ENCODE peak calls at places on chromosomes 1 and 21, in eight cellular contexts. One of them, this sample, is unnamed.

GRCh38 chr1:61130338-61131000 is 48.1 kb downstream of the NFIA start:
- DNase-seq in stimulated activated CD4-positive, alpha-beta T cell treated with anti-CD3 and anti-CD28 coated beads, Interleukin-1b, Interleukin-23, amount 100 ng/mL, for 24 hours: no peak
- DNase-seq in psoas muscle: no peak
- DNase-seq in K562: no peak
- DNase-seq in left colon: no peak
- DNase-seq in stimulated activated CD8-positive, alpha-beta memory T cell treated with anti-CD3 and anti-CD28 coated beads, Interleukin-4, amount 100 ng/mL, for 1 hour: no peak
- DNase-seq in RCC 7860: no peak
- DNase-seq in effector memory CD8-positive, alpha-beta T cell: no peak
- DNase-seq in this sample: no peak

GRCh38 chr1:35085421-35085820 is 6.2 kb downstream of the ZMYM1 start:
- DNase-seq in stimulated activated CD4-positive, alpha-beta T cell treated with anti-CD3 and anti-CD28 coated beads, Interleukin-1b, Interleukin-23, amount 100 ng/mL, for 24 hours: no peak
- DNase-seq in psoas muscle: no peak
- DNase-seq in K562: no peak
- DNase-seq in left colon: no peak
- DNase-seq in stimulated activated CD8-positive, alpha-beta memory T cell treated with anti-CD3 and anti-CD28 coated beads, Interleukin-4, amount 100 ng/mL, for 1 hour: no peak
- DNase-seq in RCC 7860: peak
- DNase-seq in effector memory CD8-positive, alpha-beta T cell: no peak
- DNase-seq in this sample: no peak

GRCh38 chr21:29443398-29444010 is 144.8 kb downstream of the BACH1 start:
- DNase-seq in stimulated activated CD4-positive, alpha-beta T cell treated with anti-CD3 and anti-CD28 coated beads, Interleukin-1b, Interleukin-23, amount 100 ng/mL, for 24 hours: no peak
- DNase-seq in psoas muscle: no peak
- DNase-seq in K562: no peak
- DNase-seq in left colon: no peak
- DNase-seq in stimulated activated CD8-positive, alpha-beta memory T cell treated with anti-CD3 and anti-CD28 coated beads, Interleukin-4, amount 100 ng/mL, for 1 hour: no peak
- DNase-seq in RCC 7860: no peak
- DNase-seq in effector memory CD8-positive, alpha-beta T cell: no peak
- DNase-seq in this sample: no peak

GRCh38 chr1:47210666-47211065 is 20.8 kb upstream of the PDZK1IP1 start:
- DNase-seq in stimulated activated CD4-positive, alpha-beta T cell treated with anti-CD3 and anti-CD28 coated beads, Interleukin-1b, Interleukin-23, amount 100 ng/mL, for 24 hours: no peak
- DNase-seq in psoas muscle: no peak
- DNase-seq in K562: no peak
- DNase-seq in left colon: no peak
- DNase-seq in stimulated activated CD8-positive, alpha-beta memory T cell treated with anti-CD3 and anti-CD28 coated beads, Interleukin-4, amount 100 ng/mL, for 1 hour: no peak
- DNase-seq in RCC 7860: peak
- DNase-seq in effector memory CD8-positive, alpha-beta T cell: no peak
- DNase-seq in this sample: no peak

GRCh38 chr21:44999428-44999971 is 59.7 kb downstream of the SLX9 start:
- DNase-seq in stimulated activated CD4-positive, alpha-beta T cell treated with anti-CD3 and anti-CD28 coated beads, Interleukin-1b, Interleukin-23, amount 100 ng/mL, for 24 hours: no peak
- DNase-seq in psoas muscle: peak
- DNase-seq in K562: no peak
- DNase-seq in left colon: no peak
- DNase-seq in stimulated activated CD8-positive, alpha-beta memory T cell treated with anti-CD3 and anti-CD28 coated beads, Interleukin-4, amount 100 ng/mL, for 1 hour: no peak
- DNase-seq in RCC 7860: no peak
- DNase-seq in effector memory CD8-positive, alpha-beta T cell: no peak
- DNase-seq in this sample: no peak

GRCh38 chr1:190475394-190476250 is 2.0 kb downstream of the BRINP3 start:
- DNase-seq in stimulated activated CD4-positive, alpha-beta T cell treated with anti-CD3 and anti-CD28 coated beads, Interleukin-1b, Interleukin-23, amount 100 ng/mL, for 24 hours: no peak
- DNase-seq in psoas muscle: no peak
- DNase-seq in K562: no peak
- DNase-seq in left colon: peak
- DNase-seq in stimulated activated CD8-positive, alpha-beta memory T cell treated with anti-CD3 and anti-CD28 coated beads, Interleukin-4, amount 100 ng/mL, for 1 hour: no peak
- DNase-seq in RCC 7860: no peak
- DNase-seq in effector memory CD8-positive, alpha-beta T cell: no peak
- DNase-seq in this sample: no peak

GRCh38 chr1:203649551-203650011 is 22.9 kb downstream of the ATP2B4 start:
- DNase-seq in stimulated activated CD4-positive, alpha-beta T cell treated with anti-CD3 and anti-CD28 coated beads, Interleukin-1b, Interleukin-23, amount 100 ng/mL, for 24 hours: no peak
- DNase-seq in psoas muscle: no peak
- DNase-seq in K562: no peak
- DNase-seq in left colon: no peak
- DNase-seq in stimulated activated CD8-positive, alpha-beta memory T cell treated with anti-CD3 and anti-CD28 coated beads, Interleukin-4, amount 100 ng/mL, for 1 hour: no peak
- DNase-seq in RCC 7860: no peak
- DNase-seq in effector memory CD8-positive, alpha-beta T cell: peak
- DNase-seq in this sample: no peak

GRCh38 chr1:246110343-246111219 is 396.5 kb downstream of the SMYD3 start:
- DNase-seq in stimulated activated CD4-positive, alpha-beta T cell treated with anti-CD3 and anti-CD28 coated beads, Interleukin-1b, Interleukin-23, amount 100 ng/mL, for 24 hours: no peak
- DNase-seq in psoas muscle: no peak
- DNase-seq in K562: peak
- DNase-seq in left colon: peak
- DNase-seq in stimulated activated CD8-positive, alpha-beta memory T cell treated with anti-CD3 and anti-CD28 coated beads, Interleukin-4, amount 100 ng/mL, for 1 hour: no peak
- DNase-seq in RCC 7860: no peak
- DNase-seq in effector memory CD8-positive, alpha-beta T cell: no peak
- DNase-seq in this sample: no peak

GRCh38 chr21:39319814-39320332 is 6.4 kb upstream of the BRWD1 start:
- DNase-seq in stimulated activated CD4-positive, alpha-beta T cell treated with anti-CD3 and anti-CD28 coated beads, Interleukin-1b, Interleukin-23, amount 100 ng/mL, for 24 hours: no peak
- DNase-seq in psoas muscle: no peak
- DNase-seq in K562: peak
- DNase-seq in left colon: no peak
- DNase-seq in stimulated activated CD8-positive, alpha-beta memory T cell treated with anti-CD3 and anti-CD28 coated beads, Interleukin-4, amount 100 ng/mL, for 1 hour: no peak
- DNase-seq in RCC 7860: no peak
- DNase-seq in effector memory CD8-positive, alpha-beta T cell: no peak
- DNase-seq in this sample: no peak

GRCh38 chr1:21813542-21813941 is 1.5 kb downstream of the LDLRAD2 start:
- DNase-seq in stimulated activated CD4-positive, alpha-beta T cell treated with anti-CD3 and anti-CD28 coated beads, Interleukin-1b, Interleukin-23, amount 100 ng/mL, for 24 hours: no peak
- DNase-seq in psoas muscle: no peak
- DNase-seq in K562: no peak
- DNase-seq in left colon: no peak
- DNase-seq in stimulated activated CD8-positive, alpha-beta memory T cell treated with anti-CD3 and anti-CD28 coated beads, Interleukin-4, amount 100 ng/mL, for 1 hour: no peak
- DNase-seq in RCC 7860: no peak
- DNase-seq in effector memory CD8-positive, alpha-beta T cell: no peak
- DNase-seq in this sample: no peak

GRCh38 chr1:155466996-155467395 is 95.6 kb downstream of the ASH1L start:
- DNase-seq in stimulated activated CD4-positive, alpha-beta T cell treated with anti-CD3 and anti-CD28 coated beads, Interleukin-1b, Interleukin-23, amount 100 ng/mL, for 24 hours: no peak
- DNase-seq in psoas muscle: no peak
- DNase-seq in K562: no peak
- DNase-seq in left colon: no peak
- DNase-seq in stimulated activated CD8-positive, alpha-beta memory T cell treated with anti-CD3 and anti-CD28 coated beads, Interleukin-4, amount 100 ng/mL, for 1 hour: no peak
- DNase-seq in RCC 7860: peak
- DNase-seq in effector memory CD8-positive, alpha-beta T cell: no peak
- DNase-seq in this sample: peak

GRCh38 chr1:33050221-33051076 is 13.8 kb upstream of the AK2 start:
- DNase-seq in stimulated activated CD4-positive, alpha-beta T cell treated with anti-CD3 and anti-CD28 coated beads, Interleukin-1b, Interleukin-23, amount 100 ng/mL, for 24 hours: no peak
- DNase-seq in psoas muscle: no peak
- DNase-seq in K562: no peak
- DNase-seq in left colon: no peak
- DNase-seq in stimulated activated CD8-positive, alpha-beta memory T cell treated with anti-CD3 and anti-CD28 coated beads, Interleukin-4, amount 100 ng/mL, for 1 hour: no peak
- DNase-seq in RCC 7860: peak
- DNase-seq in effector memory CD8-positive, alpha-beta T cell: no peak
- DNase-seq in this sample: peak

GRCh38 chr1:68010094-68010493 is 40.3 kb downstream of the DIRAS3 start:
- DNase-seq in stimulated activated CD4-positive, alpha-beta T cell treated with anti-CD3 and anti-CD28 coated beads, Interleukin-1b, Interleukin-23, amount 100 ng/mL, for 24 hours: no peak
- DNase-seq in psoas muscle: no peak
- DNase-seq in K562: no peak
- DNase-seq in left colon: no peak
- DNase-seq in stimulated activated CD8-positive, alpha-beta memory T cell treated with anti-CD3 and anti-CD28 coated beads, Interleukin-4, amount 100 ng/mL, for 1 hour: no peak
- DNase-seq in RCC 7860: peak
- DNase-seq in effector memory CD8-positive, alpha-beta T cell: no peak
- DNase-seq in this sample: no peak

GRCh38 chr1:19272064-19272463 is 16.5 kb downstream of the AKR7A3 start:
- DNase-seq in stimulated activated CD4-positive, alpha-beta T cell treated with anti-CD3 and anti-CD28 coated beads, Interleukin-1b, Interleukin-23, amount 100 ng/mL, for 24 hours: no peak
- DNase-seq in psoas muscle: no peak
- DNase-seq in K562: no peak
- DNase-seq in left colon: no peak
- DNase-seq in stimulated activated CD8-positive, alpha-beta memory T cell treated with anti-CD3 and anti-CD28 coated beads, Interleukin-4, amount 100 ng/mL, for 1 hour: no peak
- DNase-seq in RCC 7860: no peak
- DNase-seq in effector memory CD8-positive, alpha-beta T cell: no peak
- DNase-seq in this sample: no peak

GRCh38 chr1:166988976-166989515 is at the start of gene MAEL:
- DNase-seq in stimulated activated CD4-positive, alpha-beta T cell treated with anti-CD3 and anti-CD28 coated beads, Interleukin-1b, Interleukin-23, amount 100 ng/mL, for 24 hours: no peak
- DNase-seq in psoas muscle: no peak
- DNase-seq in K562: no peak
- DNase-seq in left colon: no peak
- DNase-seq in stimulated activated CD8-positive, alpha-beta memory T cell treated with anti-CD3 and anti-CD28 coated beads, Interleukin-4, amount 100 ng/mL, for 1 hour: no peak
- DNase-seq in RCC 7860: no peak
- DNase-seq in effector memory CD8-positive, alpha-beta T cell: no peak
- DNase-seq in this sample: no peak

GRCh38 chr1:6003568-6004411 is 11.6 kb upstream of the NPHP4 start:
- DNase-seq in stimulated activated CD4-positive, alpha-beta T cell treated with anti-CD3 and anti-CD28 coated beads, Interleukin-1b, Interleukin-23, amount 100 ng/mL, for 24 hours: no peak
- DNase-seq in psoas muscle: no peak
- DNase-seq in K562: no peak
- DNase-seq in left colon: peak
- DNase-seq in stimulated activated CD8-positive, alpha-beta memory T cell treated with anti-CD3 and anti-CD28 coated beads, Interleukin-4, amount 100 ng/mL, for 1 hour: no peak
- DNase-seq in RCC 7860: no peak
- DNase-seq in effector memory CD8-positive, alpha-beta T cell: no peak
- DNase-seq in this sample: no peak

GRCh38 chr1:154730251-154730650 is 122.3 kb upstream of the ADAR start:
- DNase-seq in stimulated activated CD4-positive, alpha-beta T cell treated with anti-CD3 and anti-CD28 coated beads, Interleukin-1b, Interleukin-23, amount 100 ng/mL, for 24 hours: no peak
- DNase-seq in psoas muscle: no peak
- DNase-seq in K562: no peak
- DNase-seq in left colon: no peak
- DNase-seq in stimulated activated CD8-positive, alpha-beta memory T cell treated with anti-CD3 and anti-CD28 coated beads, Interleukin-4, amount 100 ng/mL, for 1 hour: no peak
- DNase-seq in RCC 7860: peak
- DNase-seq in effector memory CD8-positive, alpha-beta T cell: no peak
- DNase-seq in this sample: no peak

GRCh38 chr1:117106478-117106877 is 15.1 kb downstream of the TRIM45 start:
- DNase-seq in stimulated activated CD4-positive, alpha-beta T cell treated with anti-CD3 and anti-CD28 coated beads, Interleukin-1b, Interleukin-23, amount 100 ng/mL, for 24 hours: no peak
- DNase-seq in psoas muscle: no peak
- DNase-seq in K562: no peak
- DNase-seq in left colon: no peak
- DNase-seq in stimulated activated CD8-positive, alpha-beta memory T cell treated with anti-CD3 and anti-CD28 coated beads, Interleukin-4, amount 100 ng/mL, for 1 hour: no peak
- DNase-seq in RCC 7860: no peak
- DNase-seq in effector memory CD8-positive, alpha-beta T cell: no peak
- DNase-seq in this sample: no peak

GRCh38 chr1:177289532-177289931 is 118.8 kb downstream of the BRINP2 start:
- DNase-seq in stimulated activated CD4-positive, alpha-beta T cell treated with anti-CD3 and anti-CD28 coated beads, Interleukin-1b, Interleukin-23, amount 100 ng/mL, for 24 hours: no peak
- DNase-seq in psoas muscle: no peak
- DNase-seq in K562: no peak
- DNase-seq in left colon: no peak
- DNase-seq in stimulated activated CD8-positive, alpha-beta memory T cell treated with anti-CD3 and anti-CD28 coated beads, Interleukin-4, amount 100 ng/mL, for 1 hour: no peak
- DNase-seq in RCC 7860: no peak
- DNase-seq in effector memory CD8-positive, alpha-beta T cell: no peak
- DNase-seq in this sample: no peak

GRCh38 chr1:200453544-200453905 is 43.7 kb upstream of the ZNF281 start:
- DNase-seq in stimulated activated CD4-positive, alpha-beta T cell treated with anti-CD3 and anti-CD28 coated beads, Interleukin-1b, Interleukin-23, amount 100 ng/mL, for 24 hours: no peak
- DNase-seq in psoas muscle: no peak
- DNase-seq in K562: no peak
- DNase-seq in left colon: no peak
- DNase-seq in stimulated activated CD8-positive, alpha-beta memory T cell treated with anti-CD3 and anti-CD28 coated beads, Interleukin-4, amount 100 ng/mL, for 1 hour: no peak
- DNase-seq in RCC 7860: no peak
- DNase-seq in effector memory CD8-positive, alpha-beta T cell: no peak
- DNase-seq in this sample: no peak

GRCh38 chr1:203644661-203645510 is 18.3 kb downstream of the ATP2B4 start:
- DNase-seq in stimulated activated CD4-positive, alpha-beta T cell treated with anti-CD3 and anti-CD28 coated beads, Interleukin-1b, Interleukin-23, amount 100 ng/mL, for 24 hours: no peak
- DNase-seq in psoas muscle: no peak
- DNase-seq in K562: no peak
- DNase-seq in left colon: no peak
- DNase-seq in stimulated activated CD8-positive, alpha-beta memory T cell treated with anti-CD3 and anti-CD28 coated beads, Interleukin-4, amount 100 ng/mL, for 1 hour: no peak
- DNase-seq in RCC 7860: no peak
- DNase-seq in effector memory CD8-positive, alpha-beta T cell: no peak
- DNase-seq in this sample: peak

GRCh38 chr1:36419569-36419968 is 21.9 kb upstream of the LSM10 start:
- DNase-seq in stimulated activated CD4-positive, alpha-beta T cell treated with anti-CD3 and anti-CD28 coated beads, Interleukin-1b, Interleukin-23, amount 100 ng/mL, for 24 hours: no peak
- DNase-seq in psoas muscle: no peak
- DNase-seq in K562: no peak
- DNase-seq in left colon: no peak
- DNase-seq in stimulated activated CD8-positive, alpha-beta memory T cell treated with anti-CD3 and anti-CD28 coated beads, Interleukin-4, amount 100 ng/mL, for 1 hour: no peak
- DNase-seq in RCC 7860: no peak
- DNase-seq in effector memory CD8-positive, alpha-beta T cell: no peak
- DNase-seq in this sample: no peak

GRCh38 chr1:152410599-152410998 is 3.5 kb downstream of the CRNN start:
- DNase-seq in stimulated activated CD4-positive, alpha-beta T cell treated with anti-CD3 and anti-CD28 coated beads, Interleukin-1b, Interleukin-23, amount 100 ng/mL, for 24 hours: no peak
- DNase-seq in psoas muscle: no peak
- DNase-seq in K562: no peak
- DNase-seq in left colon: no peak
- DNase-seq in stimulated activated CD8-positive, alpha-beta memory T cell treated with anti-CD3 and anti-CD28 coated beads, Interleukin-4, amount 100 ng/mL, for 1 hour: no peak
- DNase-seq in RCC 7860: no peak
- DNase-seq in effector memory CD8-positive, alpha-beta T cell: no peak
- DNase-seq in this sample: no peak

GRCh38 chr1:204323887-204324286 is 35.8 kb downstream of the PLEKHA6 start:
- DNase-seq in stimulated activated CD4-positive, alpha-beta T cell treated with anti-CD3 and anti-CD28 coated beads, Interleukin-1b, Interleukin-23, amount 100 ng/mL, for 24 hours: peak
- DNase-seq in psoas muscle: no peak
- DNase-seq in K562: no peak
- DNase-seq in left colon: no peak
- DNase-seq in stimulated activated CD8-positive, alpha-beta memory T cell treated with anti-CD3 and anti-CD28 coated beads, Interleukin-4, amount 100 ng/mL, for 1 hour: no peak
- DNase-seq in RCC 7860: peak
- DNase-seq in effector memory CD8-positive, alpha-beta T cell: no peak
- DNase-seq in this sample: no peak

GRCh38 chr1:154714638-154715037 is 106.7 kb upstream of the ADAR start:
- DNase-seq in stimulated activated CD4-positive, alpha-beta T cell treated with anti-CD3 and anti-CD28 coated beads, Interleukin-1b, Interleukin-23, amount 100 ng/mL, for 24 hours: no peak
- DNase-seq in psoas muscle: no peak
- DNase-seq in K562: no peak
- DNase-seq in left colon: no peak
- DNase-seq in stimulated activated CD8-positive, alpha-beta memory T cell treated with anti-CD3 and anti-CD28 coated beads, Interleukin-4, amount 100 ng/mL, for 1 hour: no peak
- DNase-seq in RCC 7860: no peak
- DNase-seq in effector memory CD8-positive, alpha-beta T cell: no peak
- DNase-seq in this sample: no peak